ENCODE peak calls at places on chromosomes 2 and 18, in ten cellular contexts. One of them, this sample, is unnamed.

GRCh38 chr2:67388680-67389079 is 8.5 kb upstream of the ETAA1 start:
- DNase-seq in Right ventricle myocardium inferior: no peak
- DNase-seq in stimulated activated CD4-positive, alpha-beta T cell treated with anti-CD3 and anti-CD28 coated beads, Interleukin-4, amount 100 ng/mL, for 24 hours: no peak
- DNase-seq in effector memory CD8-positive, alpha-beta T cell: no peak
- DNase-seq in endodermal cell: peak
- DNase-seq in activated T-helper 1 cell treated with Interleukin-2 at 50 U/mL for 16 hours: no peak
- DNase-seq in SW480: no peak
- DNase-seq in OCI-LY7: no peak
- DNase-seq in NCI-H1436: no peak
- DNase-seq in activated naive CD4-positive, alpha-beta T cell treated with anti-CD3 and anti-CD28 coated beads for 36 hours: no peak
- DNase-seq in this sample: no peak

GRCh38 chr18:42574871-42575270 is 540.6 kb downstream of the RIT2 start:
- DNase-seq in Right ventricle myocardium inferior: no peak
- DNase-seq in stimulated activated CD4-positive, alpha-beta T cell treated with anti-CD3 and anti-CD28 coated beads, Interleukin-4, amount 100 ng/mL, for 24 hours: no peak
- DNase-seq in effector memory CD8-positive, alpha-beta T cell: no peak
- DNase-seq in endodermal cell: no peak
- DNase-seq in activated T-helper 1 cell treated with Interleukin-2 at 50 U/mL for 16 hours: no peak
- DNase-seq in SW480: no peak
- DNase-seq in OCI-LY7: no peak
- DNase-seq in NCI-H1436: peak
- DNase-seq in activated naive CD4-positive, alpha-beta T cell treated with anti-CD3 and anti-CD28 coated beads for 36 hours: no peak
- DNase-seq in this sample: no peak

GRCh38 chr2:18749912-18750526 is 160.7 kb upstream of the NT5C1B start:
- DNase-seq in Right ventricle myocardium inferior: no peak
- DNase-seq in stimulated activated CD4-positive, alpha-beta T cell treated with anti-CD3 and anti-CD28 coated beads, Interleukin-4, amount 100 ng/mL, for 24 hours: peak
- DNase-seq in effector memory CD8-positive, alpha-beta T cell: peak
- DNase-seq in endodermal cell: peak
- DNase-seq in activated T-helper 1 cell treated with Interleukin-2 at 50 U/mL for 16 hours: no peak
- DNase-seq in SW480: peak
- DNase-seq in OCI-LY7: peak
- DNase-seq in NCI-H1436: peak
- DNase-seq in activated naive CD4-positive, alpha-beta T cell treated with anti-CD3 and anti-CD28 coated beads for 36 hours: peak
- DNase-seq in this sample: peak

GRCh38 chr2:111662771-111663470 is 221.1 kb downstream of the ANAPC1 start:
- DNase-seq in Right ventricle myocardium inferior: no peak
- DNase-seq in stimulated activated CD4-positive, alpha-beta T cell treated with anti-CD3 and anti-CD28 coated beads, Interleukin-4, amount 100 ng/mL, for 24 hours: peak
- DNase-seq in effector memory CD8-positive, alpha-beta T cell: no peak
- DNase-seq in endodermal cell: peak
- DNase-seq in activated T-helper 1 cell treated with Interleukin-2 at 50 U/mL for 16 hours: no peak
- DNase-seq in SW480: no peak
- DNase-seq in OCI-LY7: no peak
- DNase-seq in NCI-H1436: no peak
- DNase-seq in activated naive CD4-positive, alpha-beta T cell treated with anti-CD3 and anti-CD28 coated beads for 36 hours: peak
- DNase-seq in this sample: peak

GRCh38 chr2:128301501-128301966 is 17.1 kb downstream of the HS6ST1 start:
- DNase-seq in Right ventricle myocardium inferior: peak
- DNase-seq in stimulated activated CD4-positive, alpha-beta T cell treated with anti-CD3 and anti-CD28 coated beads, Interleukin-4, amount 100 ng/mL, for 24 hours: no peak
- DNase-seq in effector memory CD8-positive, alpha-beta T cell: no peak
- DNase-seq in endodermal cell: no peak
- DNase-seq in activated T-helper 1 cell treated with Interleukin-2 at 50 U/mL for 16 hours: no peak
- DNase-seq in SW480: peak
- DNase-seq in OCI-LY7: no peak
- DNase-seq in NCI-H1436: no peak
- DNase-seq in activated naive CD4-positive, alpha-beta T cell treated with anti-CD3 and anti-CD28 coated beads for 36 hours: no peak
- DNase-seq in this sample: no peak

GRCh38 chr2:36356990-36357505 is 1.5 kb downstream of the CRIM1 start:
- DNase-seq in Right ventricle myocardium inferior: no peak
- DNase-seq in stimulated activated CD4-positive, alpha-beta T cell treated with anti-CD3 and anti-CD28 coated beads, Interleukin-4, amount 100 ng/mL, for 24 hours: peak
- DNase-seq in effector memory CD8-positive, alpha-beta T cell: no peak
- DNase-seq in endodermal cell: peak
- DNase-seq in activated T-helper 1 cell treated with Interleukin-2 at 50 U/mL for 16 hours: no peak
- DNase-seq in SW480: peak
- DNase-seq in OCI-LY7: peak
- DNase-seq in NCI-H1436: no peak
- DNase-seq in activated naive CD4-positive, alpha-beta T cell treated with anti-CD3 and anti-CD28 coated beads for 36 hours: peak
- DNase-seq in this sample: peak

GRCh38 chr18:55502346-55502710 is 85.7 kb downstream of the TCF4 start:
- DNase-seq in Right ventricle myocardium inferior: no peak
- DNase-seq in stimulated activated CD4-positive, alpha-beta T cell treated with anti-CD3 and anti-CD28 coated beads, Interleukin-4, amount 100 ng/mL, for 24 hours: no peak
- DNase-seq in effector memory CD8-positive, alpha-beta T cell: no peak
- DNase-seq in endodermal cell: no peak
- DNase-seq in activated T-helper 1 cell treated with Interleukin-2 at 50 U/mL for 16 hours: no peak
- DNase-seq in SW480: no peak
- DNase-seq in OCI-LY7: no peak
- DNase-seq in NCI-H1436: no peak
- DNase-seq in activated naive CD4-positive, alpha-beta T cell treated with anti-CD3 and anti-CD28 coated beads for 36 hours: no peak
- DNase-seq in this sample: no peak

GRCh38 chr2:123116595-123116994 is 908.5 kb upstream of the CNTNAP5 start:
- DNase-seq in Right ventricle myocardium inferior: no peak
- DNase-seq in stimulated activated CD4-positive, alpha-beta T cell treated with anti-CD3 and anti-CD28 coated beads, Interleukin-4, amount 100 ng/mL, for 24 hours: no peak
- DNase-seq in effector memory CD8-positive, alpha-beta T cell: no peak
- DNase-seq in endodermal cell: no peak
- DNase-seq in activated T-helper 1 cell treated with Interleukin-2 at 50 U/mL for 16 hours: no peak
- DNase-seq in SW480: no peak
- DNase-seq in OCI-LY7: no peak
- DNase-seq in NCI-H1436: no peak
- DNase-seq in activated naive CD4-positive, alpha-beta T cell treated with anti-CD3 and anti-CD28 coated beads for 36 hours: no peak
- DNase-seq in this sample: no peak

GRCh38 chr2:45813003-45813601 is 161.6 kb downstream of the PRKCE start:
- DNase-seq in Right ventricle myocardium inferior: peak
- DNase-seq in stimulated activated CD4-positive, alpha-beta T cell treated with anti-CD3 and anti-CD28 coated beads, Interleukin-4, amount 100 ng/mL, for 24 hours: no peak
- DNase-seq in effector memory CD8-positive, alpha-beta T cell: no peak
- DNase-seq in endodermal cell: no peak
- DNase-seq in activated T-helper 1 cell treated with Interleukin-2 at 50 U/mL for 16 hours: no peak
- DNase-seq in SW480: no peak
- DNase-seq in OCI-LY7: no peak
- DNase-seq in NCI-H1436: no peak
- DNase-seq in activated naive CD4-positive, alpha-beta T cell treated with anti-CD3 and anti-CD28 coated beads for 36 hours: no peak
- DNase-seq in this sample: no peak

This sample was measured in activated CD4-positive, alpha-beta memory T cell treated with anti-CD3 and anti-CD28 coated beads for 36 hours.